ENCODE peak calls at places on chromosomes 12 and 14, in four cellular contexts. W, P, G and E are unnamed samples.

GRCh38 chr14:23145794-23146422 is 26.9 kb upstream of the CEBPE start:
- DNase-seq in W (no peak), P (no peak), G (no peak), E (no peak)

GRCh38 chr14:50333010-50333409 is 20.9 kb downstream of the DMAC2L start:
- DNase-seq in W (no peak), P (no peak), G (no peak), E (no peak)

GRCh38 chr12:47868041-47868440 is 36.8 kb downstream of the VDR start:
- DNase-seq in W (no peak), P (no peak), G (no peak), E (no peak)

GRCh38 chr12:86711716-86712115 is 455.5 kb upstream of the MGAT4C start:
- DNase-seq in W (no peak), P (no peak), G (no peak), E (no peak)

GRCh38 chr14:54637829-54638446 is 71.0 kb downstream of the SAMD4A start:
- DNase-seq in W (no peak), P (no peak), G (no peak), E (no peak)

GRCh38 chr14:63770187-63770807 is 42.4 kb upstream of the SGPP1 start:
- DNase-seq in W (peak), P (peak), G (no peak), E (no peak)

GRCh38 chr12:30041096-30041495 is 257.4 kb upstream of the TMTC1 start:
- DNase-seq in W (no peak), P (no peak), G (no peak), E (no peak)

GRCh38 chr12:4284306-4284705 is 10.7 kb downstream of the CCND2 start:
- DNase-seq in W (no peak), P (no peak), G (no peak), E (no peak)

GRCh38 chr12:106137456-106138278 is 1.1 kb downstream of the NUAK1 start:
- DNase-seq in W (no peak), P (no peak), G (no peak), E (no peak)

GRCh38 chr14:52189330-52189729 is 78.2 kb upstream of the PTGDR start:
- DNase-seq in W (no peak), P (no peak), G (no peak), E (no peak)

GRCh38 chr14:24437020-24437735 is 5.4 kb downstream of the SDR39U1 start:
- DNase-seq in W (no peak), P (no peak), G (no peak), E (no peak)

GRCh38 chr12:51360315-51360714 is 13.8 kb upstream of the CELA1 start:
- DNase-seq in W (no peak), P (no peak), G (no peak), E (no peak)

GRCh38 chr14:64951724-64952123 is 9.2 kb upstream of the GPX2 start:
- DNase-seq in W (no peak), P (no peak), G (no peak), E (no peak)

GRCh38 chr14:50943943-50944646 is at the start of gene PYGL:
- DNase-seq in W (no peak), P (no peak), G (peak), E (no peak)

GRCh38 chr12:41439134-41439533 is 251.0 kb downstream of the PDZRN4 start:
- DNase-seq in W (no peak), P (no peak), G (no peak), E (no peak)